ENCODE peak calls at places on chromosomes 11 and 22, in five cellular contexts. Y, I, C, L and W are unnamed samples.

GRCh38 chr11:120063686-120064340 is 74.1 kb downstream of the TRIM29 start:
- DNase-seq in Y (no peak), L (no peak), I (no peak), C (no peak), W (no peak)

GRCh38 chr11:61404641-61405040 is 12.3 kb downstream of the TMEM216 start:
- DNase-seq in L (no peak), I (no peak), C (no peak), Y (no peak), W (no peak)

GRCh38 chr11:68999093-68999747 is 13.8 kb downstream of the MRGPRF start:
- DNase-seq in I (no peak), C (no peak), Y (no peak), L (no peak), W (peak; percentile 32)

GRCh38 chr11:68202165-68202564 is 10.9 kb downstream of the KMT5B start:
- DNase-seq in C (no peak), Y (no peak), L (no peak), I (no peak), W (no peak)

GRCh38 chr22:43127166-43127908 is 15.9 kb downstream of the MCAT start:
- DNase-seq in C (no peak), Y (no peak), L (no peak), I (no peak), W (no peak)

GRCh38 chr22:31474743-31475142 is 14.9 kb downstream of the EIF4ENIF1 start:
- DNase-seq in Y (no peak), C (no peak), L (no peak), I (no peak), W (no peak)

GRCh38 chr11:75147875-75148263 is 3.0 kb upstream of the SLCO2B1 start:
- DNase-seq in Y (peak; percentile 55), C (no peak), I (no peak), L (no peak), W (no peak)

GRCh38 chr22:31084811-31085492 is 3.8 kb downstream of the SMTN start:
- DNase-seq in Y (peak; percentile 84), I (peak; percentile 88), C (peak; percentile 68), L (peak; percentile 39), W (peak; percentile 96)

GRCh38 chr11:37623778-37624177 is 1025.7 kb upstream of the RAG2 start:
- DNase-seq in Y (no peak), L (no peak), I (no peak), C (no peak), W (no peak)

DNA sequence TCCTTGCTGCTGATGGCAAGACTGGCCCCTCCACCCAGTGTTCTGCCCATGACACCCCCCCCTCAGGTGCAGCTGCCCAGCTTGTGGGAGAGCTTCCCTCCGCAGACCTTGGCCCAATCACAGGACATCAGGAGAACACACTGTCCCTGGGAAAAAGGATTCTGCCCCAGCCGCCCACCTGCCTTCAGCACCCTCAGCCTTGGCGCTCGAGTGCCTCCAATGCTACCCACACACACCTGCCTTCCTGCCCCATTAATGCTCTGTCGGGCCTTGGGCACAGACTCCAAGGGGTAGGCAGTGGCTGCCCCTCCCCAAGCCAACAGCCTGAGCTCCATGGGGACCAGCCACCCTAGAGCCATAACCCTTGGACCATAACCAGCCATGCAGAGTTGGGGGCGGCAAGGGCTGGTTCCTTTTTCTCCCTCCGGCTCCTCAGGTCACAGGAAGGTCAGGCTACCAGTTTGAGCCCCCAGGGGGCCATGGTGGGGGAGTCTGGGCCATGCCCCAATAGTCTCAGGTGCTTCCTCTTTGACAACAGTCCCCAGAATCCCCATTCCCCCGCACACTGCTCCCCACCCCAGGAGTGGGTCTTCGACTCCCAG is 1.3 kb upstream of the ZNF70 start:
- DNase-seq in Y (no peak), C (no peak), L (peak; percentile 20), I (no peak), W (no peak)
- H3K4me1 ChIP-seq in Y (peaks cover 2% of the 10 kb centered on the region), C (peaks cover 7% of the 10 kb centered on the region), L (peaks cover 4% of the 10 kb centered on the region), I (peaks cover 4% of the 10 kb centered on the region), W (peaks cover 7% of the 10 kb centered on the region)

GRCh38 chr11:34055218-34056000 is 3.9 kb downstream of the CAPRIN1 start:
- DNase-seq in Y (no peak), C (no peak), L (no peak), I (no peak), W (no peak)

GRCh38 chr11:34053161-34053686 is 1.7 kb downstream of the CAPRIN1 start:
- DNase-seq in L (peak; percentile 82), I (peak; percentile 68), Y (peak; percentile 70), C (peak; percentile 53), W (peak; percentile 89)

GRCh38 chr11:34052036-34052607 is 591 bp downstream of the CAPRIN1 start:
- DNase-seq in Y (peak; percentile 89), L (peak; percentile 91), I (peak; percentile 93), C (peak; percentile 77), W (peak; percentile 97)

GRCh38 chr11:34052608-34053160 is 1.2 kb downstream of the CAPRIN1 start:
- DNase-seq in I (peak; percentile 54), Y (peak; percentile 36), L (peak; percentile 36), C (peak; percentile 1), W (no peak)

GRCh38 chr11:34056672-34057071 is 5.1 kb downstream of the CAPRIN1 start:
- DNase-seq in C (no peak), L (no peak), I (no peak), Y (no peak), W (no peak)
- H3K27ac ChIP-seq in C (no peak overlapping the region), L (no peak overlapping the region), I (no peak overlapping the region), Y (no peak overlapping the region), W (no peak overlapping the region)

GRCh38 chr22:47629273-47629711 is 866.8 kb downstream of the TBC1D22A start:
- DNase-seq in L (no peak), Y (peak; percentile 26), C (no peak), I (no peak), W (peak; percentile 61)
- H3K9me3 ChIP-seq in L (no peaks in the 10 kb centered on the region), Y (peaks cover 6% of the 10 kb centered on the region), C (no peaks in the 10 kb centered on the region), I (no peaks in the 10 kb centered on the region), W (no peaks in the 10 kb centered on the region)

DNA sequence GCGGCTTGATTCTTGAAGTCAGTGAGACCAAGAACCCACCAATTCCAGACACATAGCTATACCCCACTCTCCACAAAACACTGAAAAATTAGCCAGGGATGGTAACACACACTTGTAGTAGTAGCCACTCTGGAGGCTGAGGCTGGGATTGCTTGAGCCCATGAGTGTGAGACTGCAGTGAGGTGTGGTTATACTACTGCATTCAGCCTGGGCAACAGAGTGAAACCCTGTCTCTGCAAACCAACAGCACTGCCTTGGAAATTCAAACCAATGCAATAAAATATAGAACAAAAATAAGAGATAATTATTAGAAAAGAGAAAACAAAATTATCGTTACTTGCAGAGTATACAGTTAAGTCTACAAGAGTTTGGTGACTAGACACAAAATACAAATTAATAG is 20.2 kb upstream of the PRDM10 start:
- DNase-seq in Y (no peak), C (no peak), I (no peak), L (no peak), W (no peak)
- H3K4me1 ChIP-seq in Y (peaks cover 3% of the 10 kb centered on the region), C (no peaks in the 10 kb centered on the region), I (peaks cover 2% of the 10 kb centered on the region), L (peaks cover 4% of the 10 kb centered on the region), W (peaks cover 2% of the 10 kb centered on the region)

DNA sequence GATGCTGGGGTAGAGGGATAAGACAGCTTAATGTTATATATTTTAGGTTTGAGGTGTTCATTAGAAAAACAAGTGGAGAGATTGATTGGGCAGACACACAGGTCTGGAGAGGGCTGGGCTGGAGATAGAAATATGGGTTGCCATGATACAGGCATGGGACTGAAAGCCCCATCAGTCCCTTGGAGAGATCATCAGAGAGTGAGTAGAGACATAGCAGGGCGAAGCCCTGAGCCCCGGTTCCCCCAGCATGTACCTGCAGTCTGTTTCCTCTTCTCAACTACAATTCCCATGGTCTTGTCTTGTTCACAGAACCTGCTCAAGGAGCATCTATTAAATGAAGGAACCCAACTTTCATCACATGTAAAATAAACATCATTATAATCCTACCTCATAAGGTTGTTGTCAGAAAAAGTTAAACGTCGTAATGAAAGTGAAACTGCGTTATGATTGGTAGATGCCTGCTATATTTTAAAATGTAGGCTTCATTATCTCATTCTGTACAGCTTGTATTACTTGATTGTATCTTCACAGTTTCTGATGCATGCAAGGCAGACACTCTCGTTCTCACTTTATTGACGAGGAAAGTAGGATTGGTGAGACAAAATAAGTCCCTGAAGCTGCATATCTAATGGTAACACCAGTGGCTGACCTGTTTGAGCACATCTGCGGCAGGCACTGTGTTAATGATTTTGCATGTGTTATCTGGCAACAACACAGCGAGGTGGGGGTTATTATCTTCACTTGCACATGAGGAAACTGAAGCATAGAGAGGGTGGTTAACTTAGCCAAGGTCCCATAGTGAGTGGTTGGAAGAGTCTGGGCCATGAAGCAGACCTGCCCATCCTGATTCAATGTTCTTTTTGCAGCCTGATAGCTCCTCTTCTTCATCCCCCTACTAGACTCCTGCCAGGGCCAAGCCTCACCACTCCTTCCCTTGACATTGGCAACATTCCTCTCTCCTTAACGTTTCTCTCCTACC is 63.5 kb downstream of the ENDOD1 start:
- DNase-seq in L (no peak), I (no peak), C (no peak), Y (no peak), W (no peak)
- H3K27ac ChIP-seq in L (no peak overlapping the region), I (no peak overlapping the region), C (peak overlapping the region; percentile 53), Y (no peak overlapping the region), W (no peak overlapping the region)

GRCh38 chr11:122538060-122538459 is 117.5 kb upstream of the UBASH3B start:
- DNase-seq in I (no peak), Y (no peak), C (no peak), L (no peak), W (no peak)
- H3K9me3 ChIP-seq in I (no peaks in the 10 kb centered on the region), Y (peaks cover 16% of the 10 kb centered on the region), C (peaks cover 5% of the 10 kb centered on the region), L (peaks cover 13% of the 10 kb centered on the region), W (peaks cover 9% of the 10 kb centered on the region)

GRCh38 chr11:65792456-65792855 is 5.6 kb downstream of the OVOL1 start:
- DNase-seq in Y (no peak), I (no peak), L (no peak), C (no peak), W (peak; percentile 72)
- H3K4me1 ChIP-seq in Y (peaks cover 5% of the 10 kb centered on the region), I (no peaks in the 10 kb centered on the region), L (peaks cover 10% of the 10 kb centered on the region), C (peaks cover 20% of the 10 kb centered on the region), W (peaks cover 17% of the 10 kb centered on the region)

GRCh38 chr11:96318399-96318798 is 24.6 kb downstream of the MAML2 start:
- DNase-seq in C (no peak), L (no peak), I (no peak), Y (no peak), W (no peak)
- H3K27ac ChIP-seq in C (no peak overlapping the region), L (no peak overlapping the region), I (no peak overlapping the region), Y (no peak overlapping the region), W (no peak overlapping the region)

GRCh38 chr22:48753381-48753730 is 1074.3 kb downstream of the BRD1 start:
- DNase-seq in I (no peak), Y (peak; percentile 20), C (no peak), L (no peak), W (no peak)

GRCh38 chr22:48753752-48754517 is 1073.7 kb downstream of the BRD1 start:
- DNase-seq in L (no peak), I (no peak), Y (peak; percentile 22), C (no peak), W (no peak)

GRCh38 chr22:48756146-48757111 is 1071.2 kb downstream of the BRD1 start:
- DNase-seq in Y (peak; percentile 24), L (peak; percentile 7), C (no peak), I (no peak), W (no peak)

GRCh38 chr22:48754611-48755331 is 1072.9 kb downstream of the BRD1 start:
- DNase-seq in C (no peak), L (no peak), I (no peak), Y (peak; percentile 23), W (no peak)

DNA sequence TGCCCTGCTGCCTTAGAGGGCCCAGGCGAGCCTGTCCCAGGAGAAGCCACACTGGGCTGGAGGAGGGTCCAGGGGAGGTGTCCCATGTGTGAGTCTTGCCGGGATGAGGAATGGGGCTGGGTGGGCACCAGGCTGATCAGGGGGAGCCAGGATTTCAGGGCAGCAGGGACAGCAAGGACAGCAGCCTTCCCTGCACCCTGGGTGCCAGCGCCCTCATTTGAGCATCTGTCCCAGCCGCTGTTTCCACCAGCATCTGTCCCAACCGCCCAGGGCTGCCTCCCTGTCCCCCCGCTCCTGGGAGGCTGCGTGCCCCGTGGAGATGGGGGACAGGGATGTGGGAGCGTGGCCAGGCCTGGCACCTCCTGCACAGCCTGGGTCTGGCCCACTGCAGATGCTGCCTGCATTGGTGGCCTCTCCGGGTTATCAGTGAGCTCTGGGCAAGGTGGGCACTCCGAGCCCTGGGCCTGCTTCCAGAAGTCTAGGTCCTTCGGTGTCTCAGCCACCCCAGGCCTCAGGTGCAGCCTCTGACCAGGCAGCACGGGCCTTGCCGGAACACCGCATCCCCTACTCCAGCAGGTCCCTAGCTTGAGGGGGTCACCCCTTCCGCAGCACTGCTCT is 1072.2 kb downstream of the BRD1 start:
- DNase-seq in I (no peak), C (no peak), Y (peak; percentile 21), L (no peak), W (no peak)
- H3K9me3 ChIP-seq in I (no peaks in the 10 kb centered on the region), C (no peaks in the 10 kb centered on the region), Y (peaks cover under 1% of the 10 kb centered on the region), L (no peaks in the 10 kb centered on the region), W (no peaks in the 10 kb centered on the region)